ENCODE peak calls at places on chromosomes 3 and 15, in four cellular contexts. W is K562, U is H1, S is GM12878. N is an unnamed sample.

GRCh38 chr3:120284702-120285507 is at the start of gene GPR156:
- DNase-seq in S (no peak), W (peak; percentile 10), U (peak; percentile 67), N (peak; percentile 84)

GRCh38 chr15:60074181-60074885 is 70.2 kb downstream of the FOXB1 start:
- DNase-seq in U (no peak), W (no peak), S (no peak), N (no peak)

GRCh38 chr3:198071602-198072285 is 111.7 kb downstream of the LMLN start:
- DNase-seq in S (peak; percentile 9), U (no peak), W (peak; percentile 26), N (no peak)

GRCh38 chr15:28132524-28133275 is 33.6 kb upstream of the OCA2 start:
- DNase-seq in U (no peak), S (no peak), W (no peak), N (no peak)

GRCh38 chr3:33426068-33426467 is 14.1 kb downstream of the UBP1 start:
- DNase-seq in U (no peak), S (no peak), W (no peak), N (no peak)

GRCh38 chr15:51775967-51776816 is 24.8 kb downstream of the TMOD2 start:
- DNase-seq in W (peak; percentile 68), S (peak; percentile 30), U (peak; percentile 71), N (peak; percentile 61)

GRCh38 chr3:72224804-72225509 is 440.0 kb upstream of the PROK2 start:
- DNase-seq in S (no peak), U (no peak), W (peak; percentile 41), N (peak; percentile 34)

GRCh38 chr15:50109086-50109987 is 9.7 kb downstream of the ATP8B4 start:
- DNase-seq in W (no peak), U (no peak), S (no peak), N (no peak)

GRCh38 chr3:13111874-13112520 is 38.8 kb upstream of the IQSEC1 start:
- DNase-seq in S (no peak), U (no peak), W (no peak), N (no peak)

GRCh38 chr15:44775923-44776322 is 39.6 kb downstream of the TRIM69 start:
- DNase-seq in W (no peak), S (no peak), U (no peak), N (peak; percentile 71)

GRCh38 chr15:60932051-60932915 is 296.8 kb downstream of the RORA start:
- DNase-seq in U (no peak), W (no peak), S (no peak), N (no peak)

GRCh38 chr3:56624725-56625124 is 58.3 kb downstream of the TASOR start:
- DNase-seq in W (no peak), U (no peak), S (no peak), N (no peak)

GRCh38 chr3:38588995-38589937 is 60.2 kb downstream of the SCN5A start:
- DNase-seq in U (peak; percentile 42), S (no peak), W (no peak), N (no peak)

GRCh38 chr15:27797765-27798164 is 301.4 kb downstream of the OCA2 start:
- DNase-seq in S (no peak), W (no peak), U (no peak), N (no peak)

GRCh38 chr3:161890147-161890625 is 393.6 kb downstream of the OTOL1 start:
- DNase-seq in S (no peak), W (no peak), U (no peak), N (no peak)

GRCh38 chr15:38702178-38702912 is 137.7 kb upstream of the RASGRP1 start:
- DNase-seq in S (no peak), U (no peak), W (no peak), N (peak; percentile 49)

GRCh38 chr3:29170894-29171582 is 109.8 kb upstream of the RBMS3 start:
- DNase-seq in W (no peak), S (no peak), U (no peak), N (no peak)

GRCh38 chr15:98547255-98547654 is 101.1 kb upstream of the IGF1R start:
- DNase-seq in S (no peak), W (no peak), U (no peak), N (no peak)

GRCh38 chr3:61493339-61493738 is 68.0 kb upstream of the PTPRG start:
- DNase-seq in S (no peak), U (no peak), W (no peak), N (no peak)

GRCh38 chr3:140341213-140341612 is 336.7 kb upstream of the TRIM42 start:
- DNase-seq in W (no peak), U (no peak), S (no peak), N (no peak)

GRCh38 chr15:42097018-42097417 is 2.7 kb upstream of the PLA2G4D start:
- DNase-seq in W (no peak), S (no peak), U (no peak), N (no peak)

GRCh38 chr3:45666729-45667440 is 22.3 kb upstream of the SACM1L start:
- DNase-seq in S (no peak), W (no peak), U (no peak), N (peak; percentile 42)

GRCh38 chr3:69329897-69330296 is 56.0 kb downstream of the FRMD4B start:
- DNase-seq in U (no peak), W (no peak), S (no peak), N (no peak)

GRCh38 chr3:62940763-62941632 is 65.8 kb upstream of the CADPS start:
- DNase-seq in S (no peak), W (no peak), U (no peak), N (no peak)

GRCh38 chr3:137762674-137763593 is 1.2 kb upstream of the SOX14 start:
- DNase-seq in W (no peak), S (no peak), U (no peak), N (peak; percentile 33)

GRCh38 chr3:113150253-113150652 is 61.1 kb upstream of the BOC start:
- DNase-seq in W (no peak), S (no peak), U (no peak), N (no peak)

GRCh38 chr15:42152921-42153680 is 3.3 kb downstream of the PLA2G4F start:
- DNase-seq in W (no peak), S (no peak), U (no peak), N (no peak)

GRCh38 chr3:164620423-164620822 is 457.9 kb downstream of the SI start:
- DNase-seq in W (no peak), S (no peak), U (no peak), N (no peak)

GRCh38 chr3:101643861-101644613 is 32.9 kb downstream of the ZBTB11 start:
- DNase-seq in S (no peak), U (no peak), W (no peak), N (no peak)

GRCh38 chr3:12986521-12986920 is 86.7 kb downstream of the IQSEC1 start:
- DNase-seq in W (no peak), S (no peak), U (no peak), N (no peak)

GRCh38 chr3:13399603-13400002 is 20.5 kb downstream of the NUP210 start:
- DNase-seq in W (no peak), S (no peak), U (no peak), N (no peak)

GRCh38 chr3:108062051-108062450 is 28.8 kb downstream of the CD47 start:
- DNase-seq in U (no peak), W (no peak), S (no peak), N (no peak)

GRCh38 chr3:194779729-194780224 is 94.1 kb downstream of the FAM43A start:
- DNase-seq in U (no peak), W (no peak), S (no peak), N (no peak)

GRCh38 chr3:58899953-58900298 is 149.9 kb downstream of the CFAP20DC start:
- DNase-seq in S (peak; percentile 11), U (no peak), W (peak; percentile 8), N (peak; percentile 12)

DNA sequence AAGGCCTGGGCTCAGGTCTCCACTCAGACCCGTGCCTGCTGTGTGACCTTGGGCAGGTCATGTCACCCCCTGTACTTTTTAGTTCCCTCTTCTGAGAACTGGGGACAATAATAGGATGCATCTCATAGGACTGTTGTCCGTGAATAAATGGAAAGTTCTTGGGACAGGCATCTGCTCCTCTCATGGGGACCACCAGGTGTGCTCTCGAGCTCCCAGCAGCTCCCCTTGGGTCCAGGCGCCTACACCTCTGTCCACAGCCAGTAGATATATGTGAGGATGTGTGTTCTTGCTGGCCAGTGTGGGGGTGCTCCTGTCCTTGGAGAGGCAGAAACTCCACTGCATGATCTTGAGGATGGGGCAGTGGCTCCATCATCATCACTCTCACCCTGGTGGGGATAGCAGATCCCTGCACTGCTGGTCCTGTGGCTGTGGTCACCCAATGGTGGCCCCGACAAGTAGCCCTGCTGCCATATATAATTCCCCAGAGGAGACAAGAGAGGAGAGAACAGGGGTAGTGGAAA is 257.6 kb upstream of the TLE3 start:
- DNase-seq in U (no peak), S (no peak), W (peak; percentile 30), N (peak; percentile 4)
- TF ChIP-seq NRF1 in U (no peak), S (no peak), W (no peak), N (no peak)

GRCh38 chr3:50164481-50164880 is 9.4 kb downstream of the SEMA3F start:
- DNase-seq in U (no peak), W (no peak), S (no peak), N (no peak)

GRCh38 chr3:50166309-50167019 is 11.3 kb downstream of the SEMA3F start:
- DNase-seq in S (no peak), U (no peak), W (no peak), N (no peak)

GRCh38 chr3:50167069-50167781 is 12.1 kb downstream of the SEMA3F start:
- DNase-seq in S (no peak), W (no peak), U (no peak), N (no peak)

GRCh38 chr3:50164984-50165383 is 9.9 kb downstream of the SEMA3F start:
- DNase-seq in S (no peak), U (no peak), W (no peak), N (no peak)

DNA sequence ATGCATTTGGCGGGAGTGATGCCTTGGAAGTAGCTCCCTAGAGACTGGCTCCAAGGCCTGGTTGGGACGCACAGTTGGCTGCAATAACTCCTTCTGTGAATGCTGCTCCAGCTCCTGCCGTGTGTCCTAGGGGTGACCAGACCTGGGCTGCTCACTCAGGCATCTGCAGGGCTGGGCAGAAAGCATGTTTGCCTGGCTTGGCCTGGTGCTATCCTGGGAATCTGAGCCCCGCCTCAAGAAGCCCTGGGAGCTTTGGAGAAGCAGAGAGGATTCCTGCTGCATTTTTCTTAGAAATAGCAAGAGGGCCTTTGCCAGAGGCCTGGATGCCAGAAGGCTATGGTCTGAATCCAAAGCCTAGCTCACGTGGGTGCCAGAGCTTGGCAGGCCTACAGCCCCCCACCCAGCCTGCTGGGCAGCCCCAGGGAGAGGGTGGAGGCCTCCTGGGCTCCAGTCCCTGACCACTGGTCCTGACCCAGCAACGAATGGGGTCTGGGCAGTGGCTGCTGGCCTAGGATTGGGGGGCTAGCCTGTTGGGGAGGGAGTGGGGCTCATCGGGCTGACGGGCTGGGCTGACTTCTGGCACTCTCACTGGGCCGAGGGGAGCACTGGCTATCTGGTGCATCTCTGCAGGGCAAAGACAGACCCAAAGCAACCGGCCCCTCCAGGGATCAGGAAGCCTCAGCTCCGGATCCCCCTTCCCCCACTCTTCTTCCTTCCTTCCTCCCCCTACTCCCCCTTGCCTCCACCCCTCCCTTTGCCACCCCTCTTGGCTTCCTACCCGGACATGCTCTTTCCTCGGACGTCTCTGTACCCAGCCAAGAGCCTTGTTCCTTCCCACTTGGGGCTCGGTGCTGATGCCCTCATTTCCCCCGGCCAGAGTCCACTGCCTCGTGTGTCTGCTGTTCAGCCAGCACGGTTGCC is 10.5 kb downstream of the SEMA3F start:
- DNase-seq in W (no peak), S (no peak), U (no peak), N (no peak)
- TF ChIP-seq NRF1 in W (no peak), S (no peak), U (no peak), N (no peak)

GRCh38 chr3:79019137-79019923 is 748.5 kb downstream of the ROBO1 start:
- DNase-seq in W (no peak), U (peak; percentile 83), S (no peak), N (peak; percentile 89)
- TF ChIP-seq NRF1 in W (no peak), U (no peak), S (no peak), N (no peak)

GRCh38 chr3:149401215-149401925 is 23.9 kb upstream of the TM4SF1 start:
- DNase-seq in S (no peak), W (no peak), U (no peak), N (no peak)
- TF ChIP-seq NRF1 in S (no peak), W (no peak), U (no peak), N (no peak)

N was measured in SK-N-SH.